ENCODE peak calls at places on chromosomes 12 and 14, in six cellular contexts. F is CD8-positive, alpha-beta T cell; Y is GM06990; P is esophagus muscularis mucosa; D is tibial nerve; B is choroid plexus epithelial cell. E is an unnamed sample.

GRCh38 chr14:22384167-22384549 is 204.9 kb downstream of the DAD1 start:
- DNase-seq in F (no peak), Y (no peak), P (no peak), D (no peak), B (no peak), E (no peak)

GRCh38 chr14:30521899-30522736 is 36.8 kb upstream of the G2E3 start:
- DNase-seq in F (no peak), Y (peak), P (no peak), D (no peak), B (peak), E (no peak)

GRCh38 chr12:75289678-75290200 is 40.4 kb downstream of the CAPS2 start:
- DNase-seq in F (no peak), Y (no peak), P (no peak), D (no peak), B (peak), E (no peak)

GRCh38 chr12:93762912-93763311 is 85.7 kb downstream of the CRADD start:
- DNase-seq in F (no peak), Y (no peak), P (no peak), D (no peak), B (no peak), E (no peak)

GRCh38 chr14:100427166-100427565 is 104.0 kb downstream of the SLC25A47 start:
- DNase-seq in F (no peak), Y (no peak), P (no peak), D (no peak), B (no peak), E (no peak)

GRCh38 chr14:96037891-96038557 is 1.1 kb upstream of the C14orf132 start:
- DNase-seq in F (no peak), Y (no peak), P (no peak), D (no peak), B (no peak), E (no peak)

GRCh38 chr14:100861188-100861936 is 35.4 kb downstream of the MEG3 start:
- DNase-seq in F (no peak), Y (no peak), P (no peak), D (no peak), B (peak), E (no peak)

GRCh38 chr12:24232531-24232930 is 283.1 kb upstream of the SOX5 start:
- DNase-seq in F (no peak), Y (no peak), P (no peak), D (no peak), B (no peak), E (no peak)

GRCh38 chr12:23950775-23951391 is 1.4 kb upstream of the SOX5 start:
- DNase-seq in F (no peak), Y (no peak), P (no peak), D (peak), B (peak), E (no peak)

GRCh38 chr12:119669744-119670472 is 2.0 kb downstream of the PRKAB1 start:
- DNase-seq in F (no peak), Y (no peak), P (no peak), D (no peak), B (peak), E (no peak)

DNA sequence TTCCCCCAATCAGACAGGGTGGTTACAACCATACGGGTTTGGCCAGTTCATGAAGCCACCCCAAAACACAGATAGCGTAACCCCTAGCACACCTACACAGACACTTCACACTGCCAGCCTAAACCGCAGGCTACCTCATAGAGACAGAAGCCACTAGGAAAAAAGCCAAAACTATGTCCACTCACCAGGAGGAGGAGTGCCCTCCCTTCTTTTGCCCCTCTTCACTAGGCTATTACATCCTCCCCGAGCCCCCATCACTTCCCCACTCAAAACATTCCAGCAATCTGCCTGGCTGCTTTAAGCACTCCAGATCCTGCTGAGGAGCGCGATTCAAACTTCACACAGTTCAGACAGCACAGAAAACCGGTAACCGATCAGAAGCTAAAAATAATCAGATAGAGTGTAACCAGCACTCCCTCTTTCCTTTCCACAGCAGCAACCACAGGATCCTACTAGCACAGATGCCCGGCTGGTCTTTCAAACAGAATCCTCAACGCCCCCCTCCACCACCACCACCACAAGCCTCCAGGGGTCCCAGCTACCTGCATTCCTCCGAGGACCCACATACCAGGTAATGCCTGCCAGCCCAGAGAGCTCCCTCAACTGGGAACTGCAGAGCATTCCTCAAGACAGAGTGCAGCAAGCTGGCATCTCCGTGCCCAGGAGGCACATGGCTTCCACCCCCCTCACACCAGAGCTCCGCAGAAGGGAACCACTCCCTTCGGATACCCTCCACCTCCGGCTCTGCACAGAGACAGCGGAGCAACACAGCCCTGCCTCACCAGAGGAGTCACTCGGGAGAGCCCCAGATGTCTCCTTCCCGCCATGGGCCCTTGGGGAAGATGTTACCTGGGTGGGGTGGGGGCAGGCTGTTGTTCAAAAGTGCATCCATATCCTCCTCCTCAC is 1.5 kb downstream of the CHD4 start:
- DNase-seq in F (peak), Y (no peak), P (no peak), D (no peak), B (peak), E (no peak)
- TF ChIP-seq CTCF in F (no peak), Y (no peak), P (no peak), D (no peak), B (no peak), E (no peak)

GRCh38 chr12:55703288-55703687 is 4.4 kb downstream of the ITGA7 start:
- DNase-seq in F (no peak), Y (no peak), P (no peak), D (no peak), B (no peak), E (no peak)
- TF ChIP-seq CTCF in F (no peak), Y (no peak), P (no peak), D (no peak), B (no peak), E (no peak)

DNA sequence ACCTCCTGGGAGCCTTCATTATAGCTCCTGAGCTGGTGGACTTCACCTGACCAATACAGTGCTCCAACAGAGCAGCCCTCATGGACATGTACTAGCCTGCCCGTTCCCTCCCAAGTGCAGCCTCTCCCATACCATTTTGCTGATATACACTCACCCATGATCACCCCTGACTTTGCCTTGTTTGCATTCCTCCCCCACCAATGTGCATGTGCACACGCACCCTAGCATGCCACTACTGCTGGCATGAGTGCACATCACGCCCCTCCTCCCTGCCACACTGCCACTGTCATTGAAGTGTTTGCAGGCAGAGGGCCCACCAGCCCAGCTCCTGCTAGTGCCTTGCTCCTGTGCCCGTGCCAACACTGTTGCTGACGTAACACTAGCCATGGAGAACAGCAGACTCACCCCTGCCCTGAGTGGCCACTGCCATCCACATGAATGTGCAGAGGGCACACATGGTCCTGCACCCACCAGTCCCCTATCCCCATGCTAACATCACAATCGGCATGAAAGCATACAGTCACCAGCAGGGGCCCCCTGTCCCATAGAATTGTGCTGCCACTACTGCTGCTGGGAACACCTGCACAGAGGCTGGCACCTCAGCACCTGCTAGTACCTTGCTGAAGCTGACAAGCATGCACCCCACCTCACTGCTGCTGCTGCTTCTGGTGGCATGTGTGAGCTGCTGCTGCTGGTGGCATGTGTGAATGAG is 110.3 kb downstream of the SINHCAF start:
- DNase-seq in F (no peak), Y (no peak), P (peak), D (no peak), B (no peak), E (no peak)
- TF ChIP-seq CTCF in F (no peak), Y (no peak), P (no peak), D (no peak), B (no peak), E (no peak)

GRCh38 chr14:103531421-103532215 is 2.6 kb downstream of the TRMT61A start:
- DNase-seq in F (no peak), Y (no peak), P (no peak), D (no peak), B (no peak), E (no peak)
- TF ChIP-seq CTCF in F (no peak), Y (no peak), P (no peak), D (no peak), B (no peak), E (no peak)

GRCh38 chr14:34331728-34332623 is 130.1 kb downstream of the SPTSSA start:
- DNase-seq in F (peak), Y (peak), P (peak), D (peak), B (peak), E (no peak)
- TF ChIP-seq CTCF in F (peak), Y (peak), P (peak), D (peak), B (peak), E (peak)

E was measured in osteocyte.